ENCODE peak calls at places on chromosomes 6 and 20, in four cellular contexts. A is stimulated activated CD4-positive, alpha-beta T cell treated with anti-CD3 and anti-CD28 coated beads, Interleukin-4, amount 100 ng/mL, for 24 hours; I is activated gamma-delta T cell; V is GOT3. U is an unnamed sample.

GRCh38 chr6:166466178-166467122 is 83.7 kb upstream of the MPC1 start:
- DNase-seq in V (no peak), I (no peak), A (no peak), U (peak; percentile 56)

GRCh38 chr6:33249732-33250625 is 21.7 kb downstream of the VPS52 start:
- DNase-seq in I (no peak), A (peak; percentile 30), V (no peak), U (no peak)

GRCh38 chr6:79186564-79186963 is 47.9 kb downstream of the HMGN3 start:
- DNase-seq in V (no peak), A (no peak), I (no peak), U (no peak)

GRCh38 chr6:79313254-79313653 is 78.8 kb upstream of the HMGN3 start:
- DNase-seq in V (no peak), A (no peak), I (no peak), U (no peak)

GRCh38 chr20:34127787-34128186 is 15.7 kb upstream of the EIF2S2 start:
- DNase-seq in I (no peak), V (no peak), A (no peak), U (no peak)

GRCh38 chr20:12383770-12384304 is 466.1 kb downstream of the BTBD3 start:
- DNase-seq in A (no peak), V (no peak), I (no peak), U (no peak)

GRCh38 chr20:2467412-2467811 is 3.2 kb downstream of the SNRPB start:
- DNase-seq in I (no peak), A (no peak), V (no peak), U (no peak)

GRCh38 chr20:62872184-62872862 is 10.7 kb upstream of the TCFL5 start:
- DNase-seq in I (no peak), V (no peak), A (no peak), U (no peak)

GRCh38 chr6:38346291-38347079 is 293.2 kb downstream of the BTBD9 start:
- DNase-seq in V (no peak), A (no peak), I (no peak), U (no peak)

GRCh38 chr20:49699200-49699992 is 14.3 kb downstream of the B4GALT5 start:
- DNase-seq in A (peak; percentile 58), I (no peak), V (no peak), U (no peak)

GRCh38 chr20:48738399-48739304 is 89.1 kb downstream of the PREX1 start:
- DNase-seq in I (no peak), V (no peak), A (peak; percentile 79), U (no peak)

GRCh38 chr6:165585060-165585459 is 78.0 kb downstream of the PDE10A start:
- DNase-seq in V (no peak), I (no peak), A (no peak), U (no peak)

U was measured in cardiac septum.